ENCODE peak calls at places on chromosome 11, in four cellular contexts. S is lung; U is CD8-positive, alpha-beta T cell; O is A549. L is an unnamed sample. For H3K9me3 and H3K4me1, the result is how much of the 10 kb centered on the place peaks cover.

GRCh38 chr11:131999084-131999483 is 628.7 kb downstream of the NTM start:
- DNase-seq in U (no peak), O (no peak), S (no peak), L (no peak)

GRCh38 chr11:73308963-73309960 is 1.2 kb downstream of the ARHGEF17 start:
- DNase-seq in U (no peak), O (peak), S (peak), L (no peak)

GRCh38 chr11:46920709-46921108 is 2.4 kb upstream of the LRP4 start:
- DNase-seq in U (no peak), S (no peak), O (peak), L (no peak)

GRCh38 chr11:72918825-72919224 is 104.6 kb downstream of the ATG16L2 start:
- DNase-seq in S (no peak), U (no peak), O (no peak), L (no peak)

GRCh38 chr11:64484308-64485061 is 106.5 kb upstream of the SLC22A12 start:
- DNase-seq in S (no peak), O (no peak), U (no peak), L (no peak)

GRCh38 chr11:117179048-117179999 is 781 bp downstream of the SIDT2 start:
- DNase-seq in O (peak), S (no peak), U (peak), L (no peak)

GRCh38 chr11:102462610-102463009 is 10.0 kb upstream of the TMEM123 start:
- DNase-seq in O (no peak), S (no peak), U (no peak), L (no peak)

GRCh38 chr11:127073621-127074020 is 73.1 kb upstream of the KIRREL3 start:
- DNase-seq in U (no peak), S (no peak), O (no peak), L (no peak)

GRCh38 chr11:60691636-60692035 is 7.8 kb upstream of the MS4A8 start:
- DNase-seq in O (no peak), U (no peak), S (no peak), L (no peak)

DNA sequence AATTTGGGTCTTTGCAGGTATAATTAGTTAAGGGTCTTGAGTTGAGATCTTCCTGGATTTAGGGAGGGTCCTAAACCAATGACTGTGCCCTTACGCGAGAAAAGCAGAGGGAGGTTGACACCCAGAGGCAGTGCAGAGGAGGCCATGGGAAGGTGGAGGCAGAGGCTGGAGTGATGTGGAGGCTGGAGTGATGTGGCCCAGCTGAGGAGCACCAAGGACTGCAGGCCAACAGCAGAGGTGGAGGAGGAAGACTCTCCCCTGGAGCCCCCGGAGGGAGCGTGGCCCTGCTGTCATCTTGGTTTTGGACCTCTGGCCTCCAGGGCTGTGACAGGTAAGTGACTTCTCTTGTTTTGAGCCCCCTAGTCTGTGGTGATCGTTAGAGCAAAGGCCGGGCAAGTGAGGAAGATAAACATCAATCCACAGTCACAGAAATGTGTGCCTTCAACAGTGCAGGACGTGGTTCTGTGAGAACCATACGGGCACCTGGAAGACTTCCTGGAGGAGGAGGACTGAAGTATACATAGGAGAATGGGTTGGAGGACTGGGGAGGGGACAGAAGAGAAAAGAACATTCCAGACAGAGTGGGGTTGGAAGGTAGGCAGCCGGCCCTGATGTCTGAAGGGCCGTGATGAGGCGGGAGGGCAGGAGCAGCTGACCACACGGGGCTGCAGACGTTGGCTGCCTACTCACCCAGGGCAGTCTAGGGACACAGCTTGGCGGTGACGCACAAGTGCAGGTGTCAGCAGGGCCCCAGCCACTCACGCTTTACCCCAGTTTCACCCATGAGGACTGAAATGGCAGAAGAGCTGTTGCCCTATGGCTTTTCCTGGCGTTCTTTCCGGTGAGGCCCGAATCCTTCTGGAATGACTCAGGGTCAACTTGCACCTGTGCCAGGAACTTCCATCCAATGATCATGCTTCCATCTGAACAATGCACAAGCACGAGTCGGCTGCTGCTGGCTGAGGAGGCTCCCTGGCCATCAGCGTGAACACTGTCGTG is 270.2 kb downstream of the CTTN start:
- DNase-seq in U (no peak), O (no peak), S (no peak), L (no peak)
- H3K9me3 ChIP-seq in U (under half), O (under half), S (under half), L (under half)

DNA sequence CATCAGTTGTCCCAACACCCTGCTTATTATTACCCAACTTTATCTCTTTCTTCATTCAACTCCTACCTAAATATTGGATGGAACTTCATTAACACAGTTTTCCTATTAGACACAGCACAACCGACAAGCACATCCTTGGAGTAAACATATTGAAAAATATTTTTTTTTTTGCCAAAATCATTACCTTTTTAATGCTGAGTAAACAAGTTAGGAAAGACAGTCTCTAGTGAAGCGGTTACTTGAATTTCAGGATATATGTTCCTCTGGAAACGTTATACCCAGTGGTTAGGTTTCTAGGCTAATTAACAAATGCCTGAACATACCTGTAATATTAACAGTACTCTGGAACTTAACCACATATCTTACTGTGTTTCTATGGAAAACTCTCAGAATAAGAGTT is 11.4 kb downstream of the SESN3 start:
- DNase-seq in O (no peak), S (no peak), U (no peak), L (no peak)
- H3K27ac ChIP-seq in O (no peak), S (no peak), U (no peak), L (no peak)

GRCh38 chr11:100680070-100680469 is 7.0 kb upstream of the ARHGAP42 start:
- DNase-seq in O (no peak), S (no peak), U (no peak), L (no peak)

GRCh38 chr11:100682247-100682969 is 4.7 kb upstream of the ARHGAP42 start:
- DNase-seq in U (no peak), O (no peak), S (no peak), L (no peak)

GRCh38 chr11:100684101-100685065 is 2.7 kb upstream of the ARHGAP42 start:
- DNase-seq in U (no peak), S (no peak), O (no peak), L (no peak)

GRCh38 chr11:100681064-100681502 is 6.0 kb upstream of the ARHGAP42 start:
- DNase-seq in S (peak), U (no peak), O (no peak), L (no peak)

DNA sequence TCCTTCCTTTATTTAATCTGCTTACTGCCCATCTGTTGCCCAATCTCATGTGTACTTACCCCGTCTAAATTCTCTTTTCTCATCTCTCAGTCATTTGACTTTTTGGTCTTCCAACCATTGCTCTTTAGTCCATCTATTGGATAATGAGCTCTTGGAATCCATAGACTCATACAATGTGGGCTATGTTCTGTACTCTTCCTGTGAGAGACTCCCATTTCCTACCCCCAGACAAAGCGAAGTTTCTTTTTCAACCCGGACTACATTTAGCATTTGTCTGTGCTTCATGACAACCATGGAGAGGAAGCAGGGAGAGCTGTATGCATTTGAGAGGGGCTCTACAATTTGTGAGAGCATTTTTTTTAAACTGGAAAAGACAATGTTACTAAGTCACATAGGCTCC is 4.0 kb upstream of the ARHGAP42 start:
- DNase-seq in S (no peak), O (no peak), U (no peak), L (no peak)
- H3K4me1 ChIP-seq in S (under half), O (under half), U (under half), L (under half)

GRCh38 chr11:114610550-114610949 is 15.0 kb upstream of the NXPE4 start:
- DNase-seq in U (no peak), O (no peak), S (no peak), L (no peak)
- H3K9me3 ChIP-seq in U (under half), O (under half), S (under half), L (under half)

GRCh38 chr11:12084191-12084717 is 26.1 kb upstream of the MICAL2 start:
- DNase-seq in U (no peak), O (no peak), S (no peak), L (no peak)

GRCh38 chr11:12087075-12087775 is 23.2 kb upstream of the MICAL2 start:
- DNase-seq in S (no peak), U (peak), O (no peak), L (no peak)

GRCh38 chr11:12083380-12083779 is 27.0 kb upstream of the MICAL2 start:
- DNase-seq in U (peak), O (no peak), S (no peak), L (no peak)

GRCh38 chr11:12086271-12087074 is 23.9 kb upstream of the MICAL2 start:
- DNase-seq in O (peak), S (peak), U (no peak), L (no peak)

DNA sequence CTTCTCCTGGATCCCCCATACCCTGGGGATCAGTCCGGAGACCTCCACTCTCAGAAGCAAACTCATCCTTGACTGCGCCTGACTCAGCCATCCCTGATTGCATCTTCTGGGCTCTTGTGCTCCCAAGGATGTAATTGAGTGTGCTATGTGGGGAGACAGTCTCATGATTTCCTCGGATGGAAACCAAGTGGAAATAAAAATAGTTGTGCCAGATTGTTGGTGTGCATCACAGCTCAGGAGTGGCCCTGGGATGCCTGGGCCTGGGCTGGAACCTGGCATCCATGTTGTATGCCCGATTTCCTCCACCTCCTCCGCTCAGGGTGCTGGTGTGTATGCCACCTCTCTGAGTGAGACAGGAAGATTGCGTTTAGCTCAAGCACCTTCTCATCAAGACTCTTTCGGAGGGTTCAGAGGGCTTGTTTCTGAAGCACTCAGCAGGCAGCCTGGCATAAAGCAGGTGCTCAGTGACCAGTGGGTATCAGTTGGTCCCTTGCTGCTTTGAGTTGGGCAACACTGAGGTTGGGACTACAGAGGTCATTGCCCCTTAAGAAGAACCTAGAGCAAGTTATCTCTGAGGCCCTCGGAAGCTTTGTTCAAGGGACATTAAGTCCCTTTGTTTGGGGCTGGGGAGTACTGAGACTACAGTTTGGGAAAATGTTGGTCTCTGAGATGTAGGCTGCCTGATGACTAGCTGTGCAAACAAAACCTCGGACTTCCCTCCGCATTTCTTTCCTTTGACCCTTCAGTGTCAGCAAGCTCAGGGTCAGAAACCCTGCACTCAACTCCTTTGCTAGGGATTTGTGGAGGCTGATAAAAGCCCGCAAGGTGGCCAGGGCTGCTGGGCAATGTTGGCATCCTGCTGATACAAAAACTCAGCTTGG is 24.8 kb upstream of the MICAL2 start:
- DNase-seq in O (peak), S (no peak), U (no peak), L (no peak)
- H3K27ac ChIP-seq in O (peak), S (peak), U (no peak), L (no peak)

GRCh38 chr11:86938900-86939880 is 16.0 kb downstream of the FZD4 start:
- DNase-seq in O (peak), U (no peak), S (no peak), L (no peak)
- H3K4me1 ChIP-seq in O (under half), U (under half), S (under half), L (under half)

GRCh38 chr11:1088927-1089737 is 14.5 kb downstream of the MUC2 start:
- DNase-seq in U (no peak), S (no peak), O (no peak), L (no peak)

GRCh38 chr11:1089738-1090599 is 15.3 kb downstream of the MUC2 start:
- DNase-seq in O (no peak), U (no peak), S (no peak), L (no peak)

GRCh38 chr11:1087279-1087960 is 12.7 kb downstream of the MUC2 start:
- DNase-seq in S (no peak), O (no peak), U (no peak), L (no peak)

GRCh38 chr11:1086171-1087102 is 11.8 kb downstream of the MUC2 start:
- DNase-seq in O (no peak), S (no peak), U (no peak), L (no peak)

DNA sequence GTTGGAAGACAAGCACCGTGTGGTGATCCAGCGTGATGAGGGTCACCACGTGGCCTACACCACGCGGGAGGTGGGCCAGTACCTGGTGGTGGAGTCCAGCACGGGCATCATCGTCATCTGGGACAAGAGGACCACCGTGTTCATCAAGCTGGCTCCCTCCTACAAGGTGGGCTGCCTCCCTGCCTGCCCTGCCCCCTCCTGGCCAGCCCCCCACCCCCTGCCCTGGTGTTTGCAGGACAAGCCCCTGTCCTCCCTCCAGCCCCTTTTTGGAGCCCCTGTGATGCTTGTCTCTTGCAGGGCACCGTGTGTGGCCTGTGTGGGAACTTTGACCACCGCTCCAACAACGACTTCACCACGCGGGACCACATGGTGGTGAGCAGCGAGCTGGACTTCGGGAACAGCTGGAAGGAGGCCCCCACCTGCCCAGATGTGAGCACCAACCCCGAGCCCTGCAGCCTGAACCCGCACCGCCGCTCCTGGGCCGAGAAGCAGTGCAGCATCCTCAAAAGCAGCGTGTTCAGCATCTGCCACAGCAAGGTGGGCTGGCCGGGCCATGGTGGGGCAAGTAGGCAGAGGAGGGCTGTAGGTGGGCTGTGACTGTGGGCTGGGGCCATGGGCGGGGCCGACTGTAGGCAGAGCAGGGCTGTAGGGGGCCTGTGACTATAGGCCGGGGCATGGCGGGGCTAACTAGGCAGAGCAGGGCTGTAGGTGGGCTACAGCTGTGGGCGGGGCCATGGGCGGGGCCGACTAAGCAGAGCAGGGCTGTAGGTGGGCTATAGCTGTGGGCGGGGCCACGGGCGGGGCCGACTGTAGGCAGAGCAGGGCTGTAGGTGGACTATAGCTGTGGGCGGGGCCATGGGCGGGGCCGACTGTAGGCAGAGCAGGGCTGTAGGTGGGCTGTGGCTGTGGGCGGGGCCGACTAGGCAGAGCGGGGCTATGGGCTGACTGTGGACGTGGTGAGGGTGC is 13.6 kb downstream of the MUC2 start:
- DNase-seq in O (no peak), S (no peak), U (no peak), L (no peak)
- H3K9me3 ChIP-seq in O (under half), S (under half), U (under half), L (under half)

DNA sequence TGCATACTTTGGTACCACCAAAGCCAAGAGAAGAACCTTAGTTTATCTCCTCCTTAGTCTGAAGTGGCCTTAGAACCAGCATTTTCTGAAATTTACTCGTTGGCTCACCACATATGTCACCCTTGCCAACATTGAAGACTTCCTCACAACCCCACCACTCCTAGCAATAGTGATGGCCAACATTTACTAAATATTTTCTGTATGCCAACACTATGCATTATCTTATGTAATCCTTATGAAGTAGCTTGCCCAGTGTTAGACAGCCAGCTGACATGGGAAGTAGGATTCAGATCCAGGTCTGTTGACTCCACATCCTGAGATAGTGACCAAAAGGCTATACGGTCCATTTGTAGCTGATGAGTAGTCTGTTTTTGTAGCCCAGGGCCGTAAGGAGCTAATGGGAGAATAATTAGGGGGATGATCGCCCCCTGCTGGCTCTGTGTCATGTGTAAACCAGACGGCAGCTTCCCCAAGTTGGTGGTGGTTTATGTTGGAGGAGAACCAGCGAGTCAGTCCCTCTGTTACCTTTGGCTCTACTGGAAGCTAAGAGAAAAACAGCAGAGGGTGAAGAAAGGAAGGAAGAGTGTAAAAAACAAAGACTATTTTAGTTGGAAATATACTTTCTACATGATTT is 120.5 kb upstream of the RASSF10 start:
- DNase-seq in O (peak), U (peak), S (peak), L (peak)
- H3K27ac ChIP-seq in O (peak), U (no peak), S (peak), L (no peak)

DNA sequence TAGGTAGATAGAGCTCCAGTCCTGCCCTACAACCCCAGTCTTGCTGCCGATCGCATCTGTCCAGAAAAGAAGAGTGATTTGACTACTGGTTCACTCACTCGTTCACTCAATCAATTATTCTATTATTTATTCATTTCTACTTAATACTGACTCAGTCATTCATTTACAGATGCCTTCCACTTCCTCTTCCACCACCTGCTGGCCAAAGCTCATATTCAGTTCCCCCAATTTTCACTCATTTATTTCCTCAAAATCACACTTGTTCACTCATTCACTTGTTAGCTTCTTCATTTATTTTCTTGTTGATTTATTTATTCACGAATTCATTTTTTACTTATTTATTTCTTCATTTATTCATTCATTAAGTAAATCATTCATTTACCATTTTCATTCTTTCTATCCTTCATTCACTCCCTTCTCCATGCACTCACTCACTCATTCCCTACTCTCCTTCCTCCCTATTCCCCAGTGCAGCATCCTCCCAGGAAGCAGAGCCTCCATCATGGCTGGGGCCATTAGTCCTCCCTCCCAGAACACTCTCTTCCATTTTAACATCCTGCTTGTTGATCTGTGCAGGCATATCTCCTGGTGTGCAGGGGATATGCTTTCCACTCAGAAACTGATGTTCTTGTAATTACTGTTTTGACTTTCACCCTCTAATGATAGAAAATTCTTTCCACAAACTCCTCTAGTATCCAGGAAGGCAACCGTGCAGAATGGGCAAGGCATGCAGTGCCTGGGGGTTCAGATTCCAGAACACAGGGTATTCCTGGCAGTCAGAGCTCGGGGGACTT is 281.0 kb downstream of the TENM4 start:
- DNase-seq in S (no peak), O (no peak), U (no peak), L (no peak)
- H3K4me1 ChIP-seq in S (under half), O (under half), U (under half), L (under half)